ENCODE peak calls at places on chromosome 4, in five cellular contexts. One of them, this sample, is unnamed.

GRCh38 chr4:3091464-3091863 is 17.0 kb downstream of the HTT start:
- DNase-seq in CD4-positive, CD25-positive, alpha-beta regulatory T cell: peak; percentile 52
- DNase-seq in spleen: no peak
- DNase-seq in tibial nerve: no peak
- DNase-seq in fibroblast of lung: no peak
- DNase-seq in this sample: no peak

GRCh38 chr4:55103224-55103623 is 22.2 kb downstream of the KDR start:
- DNase-seq in spleen: no peak
- DNase-seq in CD4-positive, CD25-positive, alpha-beta regulatory T cell: no peak
- DNase-seq in fibroblast of lung: no peak
- DNase-seq in tibial nerve: no peak
- DNase-seq in this sample: no peak

GRCh38 chr4:137961051-137961438 is 281.1 kb downstream of the SLC7A11 start:
- DNase-seq in CD4-positive, CD25-positive, alpha-beta regulatory T cell: no peak
- DNase-seq in spleen: no peak
- DNase-seq in tibial nerve: no peak
- DNase-seq in fibroblast of lung: peak; percentile 85
- DNase-seq in this sample: no peak

GRCh38 chr4:2799444-2799911 is 6.6 kb downstream of the SH3BP2 start:
- DNase-seq in CD4-positive, CD25-positive, alpha-beta regulatory T cell: no peak
- DNase-seq in fibroblast of lung: no peak
- DNase-seq in tibial nerve: no peak
- DNase-seq in spleen: peak; percentile 88
- DNase-seq in this sample: peak; percentile 23

GRCh38 chr4:150722908-150723362 is 141.0 kb downstream of the MAB21L2 start:
- DNase-seq in tibial nerve: peak; percentile 52
- DNase-seq in CD4-positive, CD25-positive, alpha-beta regulatory T cell: no peak
- DNase-seq in spleen: no peak
- DNase-seq in fibroblast of lung: peak; percentile 65
- DNase-seq in this sample: peak; percentile 86

GRCh38 chr4:128600996-128601857 is 208.3 kb upstream of the JADE1 start:
- DNase-seq in tibial nerve: peak; percentile 71
- DNase-seq in CD4-positive, CD25-positive, alpha-beta regulatory T cell: no peak
- DNase-seq in spleen: no peak
- DNase-seq in fibroblast of lung: peak; percentile 99
- DNase-seq in this sample: peak; percentile 45

GRCh38 chr4:86032476-86033022 is 327.3 kb downstream of the MAPK10 start:
- DNase-seq in spleen: no peak
- DNase-seq in tibial nerve: peak; percentile 7
- DNase-seq in CD4-positive, CD25-positive, alpha-beta regulatory T cell: no peak
- DNase-seq in fibroblast of lung: peak; percentile 79
- DNase-seq in this sample: no peak

GRCh38 chr4:182801626-182802025 is 115.6 kb downstream of the DCTD start:
- DNase-seq in spleen: no peak
- DNase-seq in CD4-positive, CD25-positive, alpha-beta regulatory T cell: no peak
- DNase-seq in tibial nerve: no peak
- DNase-seq in fibroblast of lung: no peak
- DNase-seq in this sample: no peak

GRCh38 chr4:92265066-92265465 is 38.7 kb upstream of the GRID2 start:
- DNase-seq in CD4-positive, CD25-positive, alpha-beta regulatory T cell: no peak
- DNase-seq in tibial nerve: no peak
- DNase-seq in fibroblast of lung: peak; percentile 47
- DNase-seq in spleen: no peak
- DNase-seq in this sample: no peak

GRCh38 chr4:110418641-110419040 is 57.3 kb upstream of the ENPEP start:
- DNase-seq in spleen: peak; percentile 63
- DNase-seq in CD4-positive, CD25-positive, alpha-beta regulatory T cell: no peak
- DNase-seq in fibroblast of lung: no peak
- DNase-seq in tibial nerve: no peak
- DNase-seq in this sample: no peak

GRCh38 chr4:25103423-25103822 is 56.8 kb downstream of the SEPSECS start:
- DNase-seq in tibial nerve: no peak
- DNase-seq in CD4-positive, CD25-positive, alpha-beta regulatory T cell: no peak
- DNase-seq in spleen: no peak
- DNase-seq in fibroblast of lung: no peak
- DNase-seq in this sample: peak; percentile 37

GRCh38 chr4:130210871-130211270 is 1114.9 kb downstream of the C4orf33 start:
- DNase-seq in CD4-positive, CD25-positive, alpha-beta regulatory T cell: no peak
- DNase-seq in spleen: no peak
- DNase-seq in fibroblast of lung: peak; percentile 37
- DNase-seq in tibial nerve: no peak
- DNase-seq in this sample: no peak

GRCh38 chr4:124711469-124712416 is 789 bp downstream of the ANKRD50 start:
- DNase-seq in spleen: no peak
- DNase-seq in fibroblast of lung: peak; percentile 81
- DNase-seq in tibial nerve: peak; percentile 57
- DNase-seq in CD4-positive, CD25-positive, alpha-beta regulatory T cell: peak; percentile 8
- DNase-seq in this sample: peak; percentile 47

GRCh38 chr4:140609548-140610425 is 41.0 kb upstream of the UCP1 start:
- DNase-seq in spleen: no peak
- DNase-seq in CD4-positive, CD25-positive, alpha-beta regulatory T cell: peak; percentile 40
- DNase-seq in fibroblast of lung: peak; percentile 69
- DNase-seq in tibial nerve: no peak
- DNase-seq in this sample: no peak

GRCh38 chr4:101604976-101605375 is 185.6 kb upstream of the BANK1 start:
- DNase-seq in tibial nerve: no peak
- DNase-seq in spleen: no peak
- DNase-seq in CD4-positive, CD25-positive, alpha-beta regulatory T cell: no peak
- DNase-seq in fibroblast of lung: no peak
- DNase-seq in this sample: no peak

GRCh38 chr4:75726577-75726976 is 2.2 kb downstream of the USO1 start:
- DNase-seq in tibial nerve: no peak
- DNase-seq in spleen: no peak
- DNase-seq in CD4-positive, CD25-positive, alpha-beta regulatory T cell: no peak
- DNase-seq in fibroblast of lung: no peak
- DNase-seq in this sample: no peak

GRCh38 chr4:185761352-185762235 is 50.4 kb downstream of the SORBS2 start:
- DNase-seq in fibroblast of lung: peak; percentile 19
- DNase-seq in CD4-positive, CD25-positive, alpha-beta regulatory T cell: no peak
- DNase-seq in spleen: no peak
- DNase-seq in tibial nerve: no peak
- DNase-seq in this sample: no peak

GRCh38 chr4:27272264-27272663 is 411.6 kb downstream of the STIM2 start:
- DNase-seq in tibial nerve: no peak
- DNase-seq in CD4-positive, CD25-positive, alpha-beta regulatory T cell: no peak
- DNase-seq in fibroblast of lung: no peak
- DNase-seq in spleen: no peak
- DNase-seq in this sample: no peak

GRCh38 chr4:142705820-142706219 is 140.3 kb downstream of the INPP4B start:
- DNase-seq in CD4-positive, CD25-positive, alpha-beta regulatory T cell: no peak
- DNase-seq in spleen: no peak
- DNase-seq in fibroblast of lung: no peak
- DNase-seq in tibial nerve: no peak
- DNase-seq in this sample: no peak

GRCh38 chr4:112852586-112852985 is 196.9 kb upstream of the ANK2 start:
- DNase-seq in CD4-positive, CD25-positive, alpha-beta regulatory T cell: no peak
- DNase-seq in fibroblast of lung: no peak
- DNase-seq in tibial nerve: no peak
- DNase-seq in spleen: no peak
- DNase-seq in this sample: no peak

GRCh38 chr4:112853662-112854256 is 195.7 kb upstream of the ANK2 start:
- DNase-seq in spleen: no peak
- DNase-seq in fibroblast of lung: peak; percentile 18
- DNase-seq in CD4-positive, CD25-positive, alpha-beta regulatory T cell: no peak
- DNase-seq in tibial nerve: no peak
- DNase-seq in this sample: no peak

GRCh38 chr4:112857461-112857860 is 192.0 kb upstream of the ANK2 start:
- DNase-seq in spleen: no peak
- DNase-seq in tibial nerve: no peak
- DNase-seq in CD4-positive, CD25-positive, alpha-beta regulatory T cell: no peak
- DNase-seq in fibroblast of lung: peak; percentile 76
- DNase-seq in this sample: no peak

GRCh38 chr4:112855058-112855457 is 194.4 kb upstream of the ANK2 start:
- DNase-seq in spleen: no peak
- DNase-seq in fibroblast of lung: no peak
- DNase-seq in CD4-positive, CD25-positive, alpha-beta regulatory T cell: no peak
- DNase-seq in tibial nerve: no peak
- DNase-seq in this sample: no peak

GRCh38 chr4:112854420-112854819 is 195.0 kb upstream of the ANK2 start:
- DNase-seq in spleen: no peak
- DNase-seq in fibroblast of lung: no peak
- DNase-seq in tibial nerve: no peak
- DNase-seq in CD4-positive, CD25-positive, alpha-beta regulatory T cell: no peak
- DNase-seq in this sample: no peak
- H3K27ac ChIP-seq in spleen: no peak overlapping the region
- H3K27ac ChIP-seq in fibroblast of lung: no peak overlapping the region
- H3K27ac ChIP-seq in tibial nerve: no peak overlapping the region
- H3K27ac ChIP-seq in CD4-positive, CD25-positive, alpha-beta regulatory T cell: no peak overlapping the region
- H3K27ac ChIP-seq in this sample: no peak overlapping the region

DNA sequence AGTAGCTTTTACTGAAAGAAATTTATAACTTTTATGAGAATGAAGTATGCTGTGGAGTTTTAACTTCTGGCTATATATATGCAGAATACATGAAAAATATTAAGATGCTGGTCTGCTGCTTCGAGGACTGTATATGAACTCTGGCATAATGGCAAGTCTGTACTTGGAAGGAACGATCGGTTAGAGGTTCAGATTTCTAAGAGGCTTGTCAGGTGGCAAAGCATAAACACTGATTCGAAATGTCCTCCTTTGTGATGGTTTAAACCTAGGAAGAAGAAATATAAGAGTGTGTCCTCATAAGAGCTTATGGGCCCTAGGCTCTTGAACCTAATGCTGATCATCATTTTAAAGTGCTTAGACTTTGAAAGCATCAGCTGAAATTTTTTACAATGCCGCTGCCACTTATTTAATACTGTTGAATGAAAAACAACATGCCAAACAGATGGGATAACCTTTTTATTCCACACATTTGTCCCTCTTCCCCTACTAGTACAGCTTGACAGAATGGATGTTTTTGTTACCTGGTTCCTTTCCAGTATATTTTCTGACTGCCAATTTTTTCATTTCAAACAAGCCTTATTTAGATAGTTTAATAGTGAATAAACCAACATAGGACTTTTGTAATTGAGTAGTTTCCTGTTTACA is 8.7 kb downstream of the SPRY1 start:
- DNase-seq in spleen: no peak
- DNase-seq in fibroblast of lung: no peak
- DNase-seq in tibial nerve: no peak
- DNase-seq in CD4-positive, CD25-positive, alpha-beta regulatory T cell: no peak
- DNase-seq in this sample: no peak
- H3K4me3 ChIP-seq in spleen: no peak overlapping the region
- H3K4me3 ChIP-seq in fibroblast of lung: peak overlapping the region; percentile 74
- H3K4me3 ChIP-seq in tibial nerve: no peak overlapping the region
- H3K4me3 ChIP-seq in CD4-positive, CD25-positive, alpha-beta regulatory T cell: no peak overlapping the region
- H3K4me3 ChIP-seq in this sample: peak overlapping the region; percentile 75

DNA sequence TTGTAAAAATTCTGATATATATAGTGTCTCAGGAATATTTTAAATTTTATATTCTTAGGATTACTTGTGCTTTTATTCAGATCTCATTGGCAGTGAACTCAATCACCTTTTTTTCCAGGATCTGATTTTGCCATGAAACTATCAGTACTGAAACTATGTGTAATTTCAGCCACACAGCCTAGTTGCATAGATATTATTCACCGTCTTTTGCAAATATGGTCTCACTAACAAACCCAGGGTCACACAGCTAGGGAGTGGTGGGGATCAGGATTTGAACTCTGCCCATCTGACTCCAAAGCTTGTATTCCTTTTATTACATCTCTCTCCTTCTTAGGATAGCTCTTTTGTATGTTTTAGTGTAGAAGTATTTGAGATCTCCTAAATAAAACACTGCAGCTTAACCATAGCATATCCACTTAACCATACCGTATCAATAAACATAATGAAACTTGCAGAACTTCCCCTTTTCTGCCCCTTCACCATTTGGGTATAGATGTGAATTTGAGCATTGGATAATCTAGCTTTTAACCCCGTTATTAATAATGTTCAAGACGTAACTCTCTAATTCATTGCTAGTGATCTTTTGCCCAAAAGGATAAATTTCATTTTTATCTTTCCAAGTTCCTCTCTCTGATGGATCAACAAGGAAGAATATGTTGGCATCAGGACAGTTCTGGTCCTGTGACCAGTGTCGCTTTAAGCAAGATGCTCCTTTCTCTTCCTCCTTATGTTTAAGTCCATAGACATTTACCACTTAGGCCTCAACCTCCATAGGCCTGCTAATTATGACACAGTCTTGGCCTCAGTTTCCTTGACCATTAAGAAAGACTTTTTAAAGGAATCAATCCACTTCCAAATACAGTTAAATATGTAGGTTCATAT is 74.6 kb downstream of the RAPGEF2 start:
- DNase-seq in CD4-positive, CD25-positive, alpha-beta regulatory T cell: no peak
- DNase-seq in tibial nerve: no peak
- DNase-seq in spleen: no peak
- DNase-seq in fibroblast of lung: no peak
- DNase-seq in this sample: no peak
- H3K36me3 ChIP-seq in CD4-positive, CD25-positive, alpha-beta regulatory T cell: no peaks in the 10 kb centered on the region
- H3K36me3 ChIP-seq in tibial nerve: no peaks in the 10 kb centered on the region
- H3K36me3 ChIP-seq in spleen: no peaks in the 10 kb centered on the region
- H3K36me3 ChIP-seq in fibroblast of lung: no peaks in the 10 kb centered on the region
- H3K36me3 ChIP-seq in this sample: no peaks in the 10 kb centered on the region

GRCh38 chr4:139554726-139555072 is 1.3 kb downstream of the SETD7 start:
- DNase-seq in spleen: no peak
- DNase-seq in CD4-positive, CD25-positive, alpha-beta regulatory T cell: no peak
- DNase-seq in tibial nerve: no peak
- DNase-seq in fibroblast of lung: no peak
- DNase-seq in this sample: no peak
- H3K27ac ChIP-seq in spleen: peak overlapping the region; percentile 96
- H3K27ac ChIP-seq in CD4-positive, CD25-positive, alpha-beta regulatory T cell: peak overlapping the region; percentile 93
- H3K27ac ChIP-seq in tibial nerve: peak overlapping the region; percentile 99
- H3K27ac ChIP-seq in fibroblast of lung: peak overlapping the region; percentile 92
- H3K27ac ChIP-seq in this sample: peak overlapping the region; percentile 96